ENCODE peak calls at places on chromosome 13, in six cellular contexts. S is neuronal stem cell, T is H9, X is IMR-90, G is H1, R is trophoblast cell. A is an unnamed sample.

GRCh38 chr13:46469064-46469463 is 82.0 kb upstream of the RUBCNL start:
- DNase-seq in X (no peak), S (no peak), T (no peak), G (no peak), R (no peak), A (peak)

GRCh38 chr13:63873936-63874335 is 2458.3 kb upstream of the PCDH20 start:
- DNase-seq in X (no peak), S (no peak), R (no peak), G (no peak), T (no peak), A (no peak)

GRCh38 chr13:40762849-40763248 is 8.1 kb downstream of the MRPS31 start:
- DNase-seq in G (no peak), T (no peak), R (no peak), X (peak), S (no peak), A (no peak)

GRCh38 chr13:30153871-30154426 is 153.4 kb downstream of the KATNAL1 start:
- DNase-seq in T (peak), S (no peak), X (peak), G (no peak), R (peak), A (no peak)

GRCh38 chr13:47230155-47230554 is 333.3 kb upstream of the HTR2A start:
- DNase-seq in T (no peak), X (no peak), R (no peak), G (no peak), S (no peak), A (peak)

GRCh38 chr13:110453767-110454166 is 107.8 kb downstream of the RAB20 start:
- DNase-seq in R (no peak), X (no peak), S (no peak), G (no peak), T (no peak), A (no peak)

GRCh38 chr13:65613004-65613403 is 1617.1 kb downstream of the PCDH9 start:
- DNase-seq in R (no peak), T (peak), G (peak), S (no peak), X (no peak), A (no peak)

GRCh38 chr13:79225487-79226232 is 180.4 kb downstream of the RBM26 start:
- DNase-seq in X (no peak), S (no peak), R (peak), T (no peak), G (no peak), A (peak)

GRCh38 chr13:95834134-95834765 is 157.3 kb downstream of the DNAJC3 start:
- DNase-seq in R (peak), X (peak), S (peak), T (peak), G (peak), A (peak)

GRCh38 chr13:23610966-23611486 is 40.8 kb downstream of the TNFRSF19 start:
- DNase-seq in T (no peak), S (no peak), X (peak), G (no peak), R (no peak), A (no peak)

GRCh38 chr13:29511980-29512379 is 83.5 kb downstream of the SLC7A1 start:
- DNase-seq in T (no peak), X (peak), G (no peak), R (no peak), S (no peak), A (no peak)

GRCh38 chr13:66138172-66138811 is 1091.8 kb downstream of the PCDH9 start:
- DNase-seq in T (no peak), X (no peak), G (no peak), S (no peak), R (no peak), A (no peak)

GRCh38 chr13:29496241-29496712 is 99.2 kb downstream of the SLC7A1 start:
- DNase-seq in G (no peak), X (no peak), R (peak), S (no peak), T (no peak), A (no peak)

GRCh38 chr13:23901365-23901764 is 4.1 kb upstream of the C1QTNF9B start:
- DNase-seq in G (no peak), T (no peak), S (no peak), R (peak), X (peak), A (no peak)

GRCh38 chr13:35736876-35737275 is 260.4 kb upstream of the MAB21L1 start:
- DNase-seq in T (no peak), X (no peak), S (no peak), R (peak), G (no peak), A (no peak)

GRCh38 chr13:101115762-101116161 is 300.5 kb downstream of the NALCN start:
- DNase-seq in T (peak), G (no peak), X (no peak), R (no peak), S (no peak), A (peak)

GRCh38 chr13:87274209-87274819 is 396.9 kb upstream of the SLITRK5 start:
- DNase-seq in T (peak), X (peak), R (peak), S (peak), G (peak), A (peak)

GRCh38 chr13:25881136-25881926 is 170.5 kb downstream of the SHISA2 start:
- DNase-seq in S (no peak), G (no peak), R (no peak), X (no peak), T (no peak), A (peak)

GRCh38 chr13:39961036-39961435 is 305.6 kb downstream of the COG6 start:
- DNase-seq in R (peak), X (no peak), S (no peak), G (no peak), T (no peak), A (no peak)

GRCh38 chr13:37289212-37289935 is 183.9 kb upstream of the CSNK1A1L start:
- DNase-seq in S (no peak), T (no peak), G (no peak), X (no peak), R (no peak), A (no peak)

GRCh38 chr13:30466358-30466714 is 600 bp upstream of the HMGB1 start:
- DNase-seq in S (no peak), X (peak), R (no peak), G (no peak), T (no peak), A (peak)

GRCh38 chr13:75749407-75749806 is 113.3 kb downstream of the LMO7 start:
- DNase-seq in G (no peak), S (no peak), R (no peak), T (no peak), X (peak), A (no peak)

GRCh38 chr13:110683203-110683883 is 22.6 kb downstream of the CARS2 start:
- DNase-seq in X (peak), G (no peak), T (no peak), R (peak), S (no peak), A (peak)

GRCh38 chr13:94896238-94896637 is 183.9 kb upstream of the SOX21 start:
- DNase-seq in G (no peak), T (no peak), R (no peak), S (no peak), X (no peak), A (no peak)

GRCh38 chr13:107807306-107808073 is 407.8 kb downstream of the LIG4 start:
- DNase-seq in X (no peak), S (no peak), R (no peak), G (no peak), T (no peak), A (no peak)

GRCh38 chr13:65336106-65336603 is 1894.0 kb downstream of the PCDH9 start:
- DNase-seq in R (no peak), X (no peak), T (no peak), S (no peak), G (no peak), A (no peak)

GRCh38 chr13:92514420-92515125 is 712.0 kb upstream of the GPC6 start:
- DNase-seq in T (no peak), S (no peak), G (no peak), R (no peak), X (no peak), A (no peak)

GRCh38 chr13:46355088-46355468 is 32.0 kb downstream of the RUBCNL start:
- DNase-seq in S (no peak), G (no peak), X (no peak), R (no peak), T (no peak), A (no peak)

GRCh38 chr13:104855581-104855980 is 1679.9 kb downstream of the EFNB2 start:
- DNase-seq in G (no peak), T (no peak), S (no peak), R (no peak), X (no peak), A (no peak)

GRCh38 chr13:77699059-77699680 is 1.7 kb downstream of the SLAIN1 start:
- DNase-seq in S (no peak), R (no peak), T (no peak), G (no peak), X (no peak), A (peak)

GRCh38 chr13:113383089-113383488 is 19.2 kb upstream of the GRTP1 start:
- DNase-seq in S (no peak), R (no peak), T (no peak), G (no peak), X (no peak), A (no peak)

GRCh38 chr13:113374511-113375175 is 10.7 kb upstream of the GRTP1 start:
- DNase-seq in S (no peak), R (no peak), T (no peak), G (no peak), X (no peak), A (no peak)

GRCh38 chr13:113373811-113374485 is 10.0 kb upstream of the GRTP1 start:
- DNase-seq in X (no peak), S (no peak), G (no peak), T (no peak), R (no peak), A (no peak)

GRCh38 chr13:113378825-113379224 is 14.9 kb upstream of the GRTP1 start:
- DNase-seq in S (no peak), X (no peak), R (no peak), G (no peak), T (no peak), A (no peak)
- H4K91ac ChIP-seq in S (no peak), X (no peak), R (no peak), G (peak), T (no peak), A (no peak)

DNA sequence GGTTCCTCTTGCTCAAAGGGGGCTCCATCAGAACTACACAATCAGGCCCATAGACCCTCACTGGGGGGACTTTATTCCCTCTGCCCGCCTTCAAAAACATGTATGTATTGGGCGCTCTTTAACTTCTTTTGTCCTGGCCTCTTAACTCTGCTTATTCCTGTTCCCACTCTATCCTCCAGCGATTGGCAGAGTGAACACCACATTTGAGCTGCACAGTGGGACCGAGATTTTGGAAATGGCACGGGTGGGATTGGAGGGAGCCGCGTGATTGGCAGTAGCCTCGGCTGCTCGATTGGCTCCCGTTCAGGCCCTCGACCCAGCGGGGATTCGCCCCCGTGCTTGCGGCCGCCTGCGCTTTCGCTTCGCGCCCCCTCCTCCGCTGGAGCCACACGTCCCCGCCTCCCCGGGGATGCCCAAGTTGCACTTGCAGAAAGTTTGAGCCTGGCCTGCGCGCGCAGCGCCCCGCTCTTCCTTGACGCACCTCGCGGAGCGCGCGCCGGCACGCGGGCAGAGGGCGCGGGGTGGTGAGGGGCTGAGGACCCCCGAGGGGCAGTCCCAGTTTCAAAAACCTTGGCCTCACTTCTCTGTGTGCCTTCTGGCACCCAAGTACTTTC is at the start of gene ZIC5:
- DNase-seq in X (no peak), T (peak), R (no peak), S (peak), G (peak), A (no peak)
- H4K91ac ChIP-seq in X (no peak), T (no peak), R (no peak), S (no peak), G (peak), A (no peak)

DNA sequence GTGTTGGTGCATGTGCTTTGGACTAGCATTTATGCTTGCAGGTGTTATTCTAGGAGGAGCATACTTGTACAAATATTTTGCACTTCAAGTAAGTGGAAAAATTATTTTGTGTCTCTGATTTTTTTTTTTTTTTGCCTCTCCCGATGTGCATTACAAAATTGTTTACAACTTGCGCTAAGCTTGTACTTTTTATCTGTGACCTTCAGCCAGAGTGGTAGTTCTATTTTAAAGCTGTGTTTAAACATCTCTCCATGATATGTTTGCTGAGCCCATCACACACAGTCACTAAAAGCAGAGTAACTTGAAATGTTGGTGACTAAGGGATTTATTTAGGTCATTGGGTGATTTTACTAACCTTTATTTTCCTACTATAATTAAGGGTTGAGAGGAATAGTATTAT is 20.8 kb downstream of the ITM2B start:
- DNase-seq in T (no peak), S (no peak), G (no peak), X (no peak), R (no peak), A (peak)
- H4K91ac ChIP-seq in T (no peak), S (no peak), G (no peak), X (no peak), R (no peak), A (no peak)

DNA sequence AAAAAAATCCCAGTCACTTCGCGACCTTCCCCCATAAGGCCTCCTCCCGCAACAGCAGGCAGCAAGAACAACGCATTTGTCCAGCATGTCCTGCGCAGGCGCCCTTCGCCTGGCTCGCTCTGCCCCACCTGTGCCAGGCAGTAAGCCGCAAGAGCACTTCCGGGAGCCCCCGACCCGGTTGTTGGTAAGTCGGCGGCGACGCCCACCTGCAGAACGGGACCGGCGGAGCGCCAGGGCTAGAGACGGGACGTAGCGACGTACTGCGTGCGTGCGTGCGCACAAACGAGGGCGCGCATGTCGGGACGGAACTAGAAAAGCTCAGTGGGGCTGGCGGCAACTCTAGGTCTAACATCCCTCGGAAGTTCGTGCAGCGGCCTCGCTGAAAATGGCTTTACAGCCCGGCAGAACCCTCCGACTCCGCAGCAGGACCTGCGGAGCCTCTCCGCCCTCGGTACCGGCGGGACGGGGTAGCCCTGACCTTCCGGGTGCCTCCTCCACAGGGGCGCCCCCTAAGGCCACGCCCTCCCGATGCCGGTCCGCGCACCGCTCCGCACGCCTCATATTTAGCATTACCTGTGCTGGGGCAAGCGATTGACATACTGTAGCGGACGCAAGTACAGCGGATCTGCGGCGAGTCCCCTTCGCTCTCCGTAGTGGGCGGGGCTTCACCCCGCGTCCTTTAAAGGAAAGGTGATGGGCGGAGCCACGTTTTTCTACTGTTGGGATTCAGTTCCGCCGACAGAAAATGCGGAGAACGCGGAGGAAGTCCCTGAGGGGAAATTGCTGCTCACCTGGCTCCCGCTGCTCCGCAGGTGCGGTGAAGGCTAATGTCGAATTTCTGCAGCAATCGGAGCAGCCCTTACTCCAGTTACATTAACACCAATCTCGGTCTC is at the start of gene MTIF3:
- DNase-seq in S (peak), R (peak), T (peak), G (peak), X (peak), A (peak)
- H4K91ac ChIP-seq in S (peak), R (peak), T (no peak), G (peak), X (peak), A (peak)

GRCh38 chr13:99816321-99816720 is 155.2 kb downstream of the ZIC5 start:
- DNase-seq in X (no peak), G (no peak), R (no peak), T (no peak), S (no peak), A (no peak)

GRCh38 chr13:99809931-99810330 is 161.6 kb downstream of the ZIC5 start:
- DNase-seq in S (no peak), R (no peak), X (no peak), G (no peak), T (no peak), A (no peak)

GRCh38 chr13:99811067-99811715 is 160.4 kb downstream of the ZIC5 start:
- DNase-seq in T (no peak), S (no peak), R (no peak), X (no peak), G (no peak), A (no peak)

GRCh38 chr13:99813346-99814095 is 158.0 kb downstream of the ZIC5 start:
- DNase-seq in X (no peak), T (no peak), G (no peak), S (no peak), R (no peak), A (no peak)

DNA sequence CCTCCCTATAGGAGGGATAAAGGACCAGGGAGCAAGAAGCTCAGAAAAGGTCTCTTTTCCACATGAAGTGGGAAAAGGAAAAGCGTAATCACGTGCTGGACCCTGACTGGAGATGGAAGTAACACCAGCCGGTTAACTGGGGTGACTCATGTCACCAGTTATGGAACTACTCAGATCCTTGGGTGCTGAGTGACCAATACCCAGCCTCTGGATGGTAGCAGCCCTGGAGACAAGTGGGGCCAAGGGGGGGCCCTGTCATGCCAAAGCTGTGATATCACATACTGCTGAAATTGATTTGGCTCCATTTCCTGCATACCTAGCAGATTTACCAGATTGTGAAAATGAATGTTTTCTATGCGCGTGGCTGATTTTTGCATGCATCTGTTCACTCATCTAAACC is 159.0 kb downstream of the ZIC5 start:
- DNase-seq in X (peak), T (no peak), S (no peak), R (no peak), G (no peak), A (peak)
- H4K91ac ChIP-seq in X (no peak), T (no peak), S (no peak), R (no peak), G (no peak), A (no peak)

GRCh38 chr13:51158923-51159322 is 47.8 kb upstream of the C13orf42 start:
- DNase-seq in T (no peak), X (no peak), R (no peak), G (peak), S (no peak), A (no peak)
- H4K91ac ChIP-seq in T (no peak), X (no peak), R (no peak), G (no peak), S (no peak), A (no peak)

GRCh38 chr13:42259515-42259914 is 12.4 kb upstream of the AKAP11 start:
- DNase-seq in T (no peak), R (no peak), S (no peak), X (no peak), G (no peak), A (no peak)
- H4K91ac ChIP-seq in T (no peak), R (no peak), S (no peak), X (no peak), G (no peak), A (no peak)

DNA sequence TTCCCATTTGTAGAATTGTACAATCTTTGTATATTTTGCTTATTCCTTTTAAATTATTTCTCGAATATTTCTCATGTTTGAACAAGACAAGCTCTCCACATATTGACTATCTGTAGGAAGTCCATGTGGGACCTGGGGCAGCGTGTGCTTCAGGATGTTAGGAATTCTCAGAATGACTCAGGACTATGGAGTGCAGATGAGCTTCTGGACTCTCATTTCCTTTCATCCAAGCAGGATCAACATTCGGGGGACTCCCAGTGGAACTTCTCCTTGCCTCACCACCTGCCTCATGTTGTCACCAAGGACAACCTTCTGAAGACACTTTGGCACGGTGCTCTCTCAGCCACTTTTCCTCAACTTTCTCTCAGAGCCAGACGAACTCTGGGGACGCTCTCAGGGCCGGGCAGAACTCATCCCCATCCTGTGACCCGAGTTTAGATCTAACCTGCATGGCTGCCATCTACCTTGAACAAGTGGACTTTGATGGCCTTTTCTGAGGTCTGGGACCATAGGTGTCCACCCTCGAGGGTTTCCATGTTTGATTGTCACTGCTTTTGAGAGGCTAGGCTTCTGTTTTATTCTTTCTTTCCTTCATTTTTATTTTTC is 441.7 kb downstream of the IRS2 start:
- DNase-seq in X (peak), T (no peak), G (no peak), R (peak), S (no peak), A (peak)
- H4K91ac ChIP-seq in X (peak), T (no peak), G (no peak), R (peak), S (no peak), A (no peak)

DNA sequence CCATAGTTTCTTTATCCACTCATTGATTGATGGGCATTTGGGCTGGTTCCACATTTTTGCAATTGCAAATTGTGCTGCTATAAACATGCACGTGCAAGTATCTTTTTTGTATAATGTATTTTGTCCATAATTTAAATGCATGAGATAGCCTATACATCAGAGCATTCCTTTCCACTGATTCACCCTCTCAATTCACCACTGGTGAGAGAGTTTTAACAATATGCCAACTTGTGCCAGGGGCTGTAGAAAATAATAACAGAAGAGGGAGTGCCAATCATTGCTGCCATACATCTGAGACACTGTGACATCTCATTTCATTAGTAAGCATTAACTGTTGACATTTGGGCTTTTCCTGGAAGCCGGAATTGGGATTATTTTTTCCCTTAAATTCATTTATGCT is 125.1 kb downstream of the RAP2A start:
- DNase-seq in G (no peak), T (no peak), R (no peak), X (no peak), S (no peak), A (no peak)
- H4K91ac ChIP-seq in G (no peak), T (no peak), R (no peak), X (no peak), S (no peak), A (no peak)